ENCODE peak calls at places on chromosomes 16 and 17, in six cellular contexts. W is stimulated activated CD8-positive, alpha-beta memory T cell treated with anti-CD3 and anti-CD28 coated beads, Interleukin-12 subunit alpha, Interleukin-12 subunit beta, amount 100 ng/mL, for 4 hours; D is astrocyte of the spinal cord; V is thoracic aorta; Q is CD8-positive, alpha-beta memory T cell; M is GM19239. G is an unnamed sample.

GRCh38 chr17:57174591-57174990 is 81.7 kb upstream of the MSI2 start:
- DNase-seq in Q (no peak), V (no peak), D (no peak), M (peak), W (no peak), G (no peak)

GRCh38 chr17:1438593-1439083 is 17.4 kb downstream of the CRK start:
- DNase-seq in D (peak), M (no peak), W (no peak), Q (no peak), V (no peak), G (peak)

GRCh38 chr16:10681310-10682308 is 13.1 kb downstream of the TEKT5 start:
- DNase-seq in V (no peak), Q (no peak), W (no peak), D (no peak), M (no peak), G (no peak)

GRCh38 chr16:80718480-80719220 is 85.7 kb downstream of the CDYL2 start:
- DNase-seq in W (no peak), D (peak), V (no peak), Q (no peak), M (no peak), G (no peak)

GRCh38 chr17:65085397-65085796 is 28.9 kb upstream of the GNA13 start:
- DNase-seq in M (no peak), D (no peak), V (no peak), Q (no peak), W (no peak), G (no peak)

GRCh38 chr17:61139219-61139618 is 260.4 kb upstream of the TBX2 start:
- DNase-seq in D (peak), V (no peak), M (peak), Q (peak), W (peak), G (peak)

GRCh38 chr17:66508896-66509843 is 206.8 kb downstream of the PRKCA start:
- DNase-seq in W (no peak), Q (no peak), D (peak), M (no peak), V (no peak), G (peak)

GRCh38 chr16:7597677-7598076 is 265.0 kb downstream of the RBFOX1 start:
- DNase-seq in Q (no peak), D (peak), W (no peak), M (no peak), V (no peak), G (no peak)

GRCh38 chr17:9050801-9051401 is 29.6 kb downstream of the NTN1 start:
- DNase-seq in D (no peak), V (no peak), Q (no peak), M (no peak), W (no peak), G (no peak)

GRCh38 chr17:68437979-68438877 is 19.1 kb downstream of the WIPI1 start:
- DNase-seq in V (no peak), M (peak), W (no peak), D (peak), Q (peak), G (no peak)

GRCh38 chr16:1154887-1155331 is 2.0 kb downstream of the CACNA1H start:
- DNase-seq in W (no peak), M (no peak), Q (no peak), D (no peak), V (no peak), G (no peak)

GRCh38 chr17:47956818-47957590 is 679 bp downstream of the PRR15L start:
- DNase-seq in V (no peak), M (no peak), Q (peak), W (no peak), D (no peak), G (no peak)

GRCh38 chr16:85372627-85373372 is 240.3 kb upstream of the GSE1 start:
- DNase-seq in M (no peak), Q (no peak), V (peak), D (peak), W (no peak), G (peak)

GRCh38 chr16:13866073-13866472 is 53.9 kb upstream of the ERCC4 start:
- DNase-seq in D (peak), Q (peak), V (no peak), W (no peak), M (peak), G (peak)

GRCh38 chr16:54286330-54287017 is at the start of gene IRX3:
- DNase-seq in V (no peak), W (no peak), Q (no peak), D (peak), M (no peak), G (peak)

GRCh38 chr17:80031691-80032480 is 3.8 kb downstream of the TBC1D16 start:
- DNase-seq in V (no peak), D (no peak), M (no peak), Q (no peak), W (no peak), G (no peak)

GRCh38 chr17:70050192-70050591 is 24.8 kb upstream of the KCNJ16 start:
- DNase-seq in Q (no peak), M (no peak), D (no peak), V (no peak), W (no peak), G (peak)

GRCh38 chr17:32275060-32276042 is 9.7 kb downstream of the RHBDL3 start:
- DNase-seq in W (no peak), M (no peak), D (peak), Q (no peak), V (no peak), G (peak)

GRCh38 chr17:39082482-39082881 is 69.0 kb downstream of the PLXDC1 start:
- DNase-seq in V (no peak), Q (no peak), D (peak), M (no peak), W (no peak), G (no peak)

GRCh38 chr16:28321700-28322411 is 29.5 kb downstream of the SBK1 start:
- DNase-seq in M (peak), V (no peak), W (no peak), D (peak), Q (peak), G (no peak)

GRCh38 chr17:50087912-50088405 is 7.2 kb upstream of the PDK2 start:
- DNase-seq in M (no peak), D (no peak), V (no peak), Q (no peak), W (no peak), G (no peak)

GRCh38 chr16:80947708-80948615 is 58.7 kb downstream of the CMC2 start:
- DNase-seq in D (no peak), M (no peak), V (no peak), Q (no peak), W (no peak), G (no peak)

GRCh38 chr17:36823850-36824677 is 113.2 kb upstream of the LHX1 start:
- DNase-seq in V (no peak), Q (no peak), W (no peak), D (no peak), M (no peak), G (no peak)

GRCh38 chr17:35141681-35142466 is at the start of gene NLE1:
- DNase-seq in Q (peak), M (peak), W (peak), D (peak), V (peak), G (no peak)

GRCh38 chr16:31705371-31705770 is 168.2 kb upstream of the ZNF267 start:
- DNase-seq in W (no peak), M (no peak), Q (no peak), V (no peak), D (no peak), G (no peak)

GRCh38 chr17:65134035-65134434 is 3.1 kb upstream of the RGS9 start:
- DNase-seq in M (no peak), Q (no peak), W (no peak), V (no peak), D (no peak), G (no peak)

GRCh38 chr16:67982011-67982696 is 1.9 kb upstream of the DPEP3 start:
- DNase-seq in Q (no peak), W (no peak), D (no peak), M (no peak), V (no peak), G (no peak)

GRCh38 chr16:15576960-15577958 is 65.7 kb downstream of the MARF1 start:
- DNase-seq in D (no peak), W (no peak), M (no peak), Q (no peak), V (no peak), G (no peak)

GRCh38 chr16:1349951-1350350 is 1.7 kb downstream of the TSR3 start:
- DNase-seq in V (no peak), Q (no peak), M (no peak), D (no peak), W (no peak), G (no peak)

GRCh38 chr17:4588862-4589625 is 4.7 kb downstream of the SMTNL2 start:
- DNase-seq in M (no peak), Q (no peak), W (no peak), V (no peak), D (no peak), G (no peak)

GRCh38 chr17:29178750-29179231 is 1.4 kb downstream of the MYO18A start:
- DNase-seq in M (no peak), D (no peak), Q (no peak), W (no peak), V (no peak), G (no peak)

GRCh38 chr17:40323731-40324650 is 15.0 kb downstream of the RARA start:
- DNase-seq in M (no peak), Q (peak), V (peak), D (no peak), W (peak), G (no peak)